ENCODE peak calls at places on chromosomes 2 and 18, in six cellular contexts. O is heart right ventricle, N is IMR-90, T is brain microvascular endothelial cell, F is aorta, S is endodermal cell. H is an unnamed sample. For H3K27me3 and H3K36me3, the result is how much of the 10 kb centered on the place peaks cover.

GRCh38 chr2:72888438-72889202 is 1.4 kb downstream of the SPR start:
- DNase-seq in N (no peak), F (no peak), T (no peak), O (no peak), S (no peak), H (no peak)

GRCh38 chr2:84776011-84776410 is 104.9 kb downstream of the TRABD2A start:
- DNase-seq in F (no peak), O (no peak), N (peak), T (peak), S (no peak), H (peak)

GRCh38 chr2:88826399-88826798 is 134.9 kb downstream of the RPIA start:
- DNase-seq in T (no peak), S (no peak), F (no peak), O (no peak), N (no peak), H (no peak)

GRCh38 chr2:88765154-88765948 is 73.9 kb downstream of the RPIA start:
- DNase-seq in O (no peak), N (peak), F (no peak), S (peak), T (no peak), H (peak)

GRCh38 chr2:39424951-39425350 is 12.1 kb downstream of the MAP4K3 start:
- DNase-seq in S (no peak), N (peak), T (no peak), F (no peak), O (no peak), H (no peak)

GRCh38 chr2:181253438-181253837 is 203.7 kb upstream of the ITGA4 start:
- DNase-seq in O (no peak), F (no peak), T (no peak), S (no peak), N (no peak), H (no peak)

GRCh38 chr2:177429688-177430325 is 37.2 kb downstream of the AGPS start:
- DNase-seq in S (no peak), T (peak), F (no peak), N (peak), O (no peak), H (peak)

GRCh38 chr2:54586062-54586982 is 130.2 kb downstream of the SPTBN1 start:
- DNase-seq in N (peak), S (no peak), O (no peak), T (no peak), F (no peak), H (no peak)

GRCh38 chr2:234795272-234795920 is 156.4 kb upstream of the SH3BP4 start:
- DNase-seq in F (no peak), T (peak), N (peak), O (no peak), S (no peak), H (no peak)

GRCh38 chr18:44602845-44603244 is 77.8 kb upstream of the SETBP1 start:
- DNase-seq in O (no peak), S (no peak), F (no peak), N (no peak), T (no peak), H (peak)

GRCh38 chr2:70553334-70553583 is 367 bp downstream of the TGFA start:
- DNase-seq in F (peak), T (no peak), O (no peak), S (peak), N (no peak), H (no peak)

GRCh38 chr2:226137201-226137811 is 662.3 kb downstream of the IRS1 start:
- DNase-seq in S (no peak), N (peak), O (no peak), T (peak), F (no peak), H (no peak)

GRCh38 chr2:196914867-196915465 is 11.5 kb downstream of the PGAP1 start:
- DNase-seq in F (no peak), T (no peak), O (no peak), S (no peak), N (no peak), H (no peak)

GRCh38 chr2:190649798-190650390 is 1.0 kb downstream of the NAB1 start:
- DNase-seq in F (no peak), N (peak), O (no peak), S (no peak), T (no peak), H (no peak)

GRCh38 chr2:20067992-20068727 is 16.7 kb upstream of the LAPTM4A start:
- DNase-seq in S (no peak), T (peak), N (peak), F (no peak), O (no peak), H (peak)

DNA sequence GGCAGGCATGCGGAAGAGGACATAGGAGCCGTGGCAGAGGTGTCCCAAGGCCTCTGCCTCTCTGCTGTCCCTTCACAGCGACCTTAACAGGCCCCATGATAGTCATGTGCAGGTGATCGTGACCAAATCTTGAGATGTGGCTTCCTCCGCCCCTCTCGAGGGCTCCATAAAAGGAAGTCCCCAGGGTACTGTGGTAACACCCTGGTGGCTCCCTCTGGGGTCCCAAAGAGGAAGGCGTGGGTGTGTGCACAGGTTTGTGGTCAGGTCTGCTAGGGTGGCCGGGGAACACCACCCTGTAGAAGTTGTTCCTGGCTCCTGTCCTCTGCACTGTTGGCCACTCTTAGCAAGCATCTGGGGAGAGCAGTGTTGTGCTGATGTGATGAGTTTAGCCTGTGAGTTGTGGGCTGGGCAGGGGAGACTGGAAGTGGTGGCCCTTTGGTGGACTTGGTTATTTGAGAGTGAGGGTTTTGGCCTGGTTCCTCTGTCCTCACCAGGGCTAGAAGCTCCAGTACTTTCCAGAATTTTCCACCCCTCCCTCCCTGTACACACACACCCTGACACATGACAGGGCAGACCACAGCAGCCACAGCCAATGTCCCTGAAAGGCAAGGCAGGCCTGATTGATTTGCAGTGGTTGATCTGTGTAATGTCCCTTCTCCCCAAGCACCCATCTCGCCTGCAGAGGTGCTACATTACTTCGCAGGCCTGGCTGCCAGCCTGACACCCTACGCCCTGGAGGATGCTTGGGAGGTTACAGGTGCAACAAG is 68.9 kb upstream of the BOD1L2 start:
- DNase-seq in T (no peak), S (peak), O (no peak), F (no peak), N (no peak), H (no peak)
- H3K27me3 ChIP-seq in T (under half), S (under half), O (under half), F (under half), N (under half), H (under half)

DNA sequence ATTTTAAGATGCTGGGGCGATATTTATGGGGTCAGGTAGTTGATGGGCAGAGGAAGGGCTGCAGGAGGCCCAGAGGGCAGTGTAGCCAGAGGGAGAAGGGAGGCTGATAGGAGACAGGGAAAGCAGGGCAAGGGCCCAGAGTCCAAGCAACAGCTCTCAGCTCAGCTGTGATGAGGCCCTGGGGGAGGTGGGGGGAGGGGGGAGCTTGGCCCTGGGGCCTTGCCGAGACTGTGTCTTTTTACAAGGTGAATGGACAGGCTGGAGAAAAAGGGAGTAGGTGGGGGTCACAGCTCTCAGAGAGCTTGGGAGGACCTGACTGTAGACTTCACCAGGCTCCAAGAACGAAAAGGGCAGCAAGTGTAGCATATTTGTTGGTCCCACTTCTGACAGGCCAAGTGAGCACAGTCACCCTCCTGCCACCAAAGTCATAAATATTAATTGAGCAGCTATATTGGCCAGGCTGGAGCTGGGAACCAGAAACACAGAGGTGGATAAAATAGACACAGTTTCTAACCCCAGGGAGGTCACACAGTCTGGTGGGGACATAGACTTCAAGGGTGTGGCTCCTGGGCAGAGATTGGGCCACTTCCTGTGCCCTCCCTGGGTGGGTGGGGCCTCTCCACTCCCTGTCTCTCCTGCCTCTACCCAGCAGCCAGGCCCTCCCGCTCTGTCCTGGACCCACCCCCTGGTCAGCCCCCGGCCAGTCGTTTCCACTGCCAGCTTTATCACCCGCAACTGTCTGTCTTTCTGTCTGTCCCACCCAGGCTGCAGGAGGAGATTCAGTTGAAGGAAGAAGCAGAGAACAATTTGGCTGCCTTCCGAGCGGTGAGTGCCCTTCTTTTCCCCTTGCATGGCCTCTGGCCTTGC is 1.4 kb downstream of the DES start:
- DNase-seq in T (no peak), N (no peak), S (no peak), F (no peak), O (peak), H (peak)
- H3K4me3 ChIP-seq in T (no peak), N (no peak), S (no peak), F (no peak), O (peak), H (no peak)

GRCh38 chr18:77098554-77099174 is 33.9 kb downstream of the MBP start:
- DNase-seq in T (no peak), O (peak), S (peak), F (no peak), N (no peak), H (no peak)

GRCh38 chr18:77101410-77102245 is 31.0 kb downstream of the MBP start:
- DNase-seq in F (peak), S (peak), O (peak), T (peak), N (peak), H (peak)

GRCh38 chr18:77098033-77098432 is 34.5 kb downstream of the MBP start:
- DNase-seq in N (peak), O (no peak), T (no peak), S (no peak), F (no peak), H (no peak)

GRCh38 chr18:77100751-77101355 is 31.7 kb downstream of the MBP start:
- DNase-seq in O (no peak), N (no peak), T (no peak), F (no peak), S (no peak), H (peak)

GRCh38 chr18:77099501-77100370 is 32.8 kb downstream of the MBP start:
- DNase-seq in O (no peak), N (no peak), F (no peak), T (no peak), S (peak), H (no peak)
- H3K36me3 ChIP-seq in O (under half), N (under half), F (under half), T (under half), S (under half), H (under half)

GRCh38 chr2:37361416-37361815 is 17.0 kb downstream of the QPCT start:
- DNase-seq in F (no peak), T (no peak), O (no peak), N (no peak), S (peak), H (peak)
- H3K27me3 ChIP-seq in F (under half), T (under half), O (under half), N (under half), S (under half), H (under half)

DNA sequence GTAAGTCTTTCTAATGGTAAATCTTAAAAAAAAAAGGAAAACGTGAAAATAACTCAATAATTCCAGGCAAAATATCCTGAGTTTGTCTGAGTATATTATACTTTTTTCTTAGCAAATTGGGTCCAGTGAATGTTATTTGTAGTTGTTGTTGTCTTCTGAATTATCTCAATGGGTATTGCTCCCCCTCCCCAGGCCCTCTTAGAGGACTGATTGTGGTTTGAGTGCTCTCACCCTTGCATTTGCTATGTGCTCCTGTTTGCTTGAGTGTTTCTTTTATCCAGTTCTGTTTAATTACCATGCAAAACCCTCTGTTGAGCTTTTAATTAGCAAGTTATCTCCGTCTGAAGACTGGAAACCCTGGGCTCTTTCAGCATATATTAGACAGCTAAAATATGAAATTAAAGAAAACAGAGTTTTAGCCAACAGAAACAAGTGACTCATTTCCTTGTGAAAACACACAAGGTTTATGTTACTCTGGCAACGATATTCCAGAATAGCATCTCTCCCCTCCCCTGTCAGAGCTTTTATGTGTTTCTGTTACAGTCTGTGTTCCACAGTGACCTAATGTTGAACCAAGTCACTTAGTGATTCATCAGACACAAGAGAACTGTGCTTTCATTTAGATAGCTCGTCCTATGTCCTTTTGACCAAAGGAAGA is 172.5 kb upstream of the RBMS1 start:
- DNase-seq in T (peak), F (no peak), O (peak), S (no peak), N (peak), H (peak)
- H3K4me3 ChIP-seq in T (no peak), F (no peak), O (no peak), S (no peak), N (peak), H (peak)